ENCODE peak calls at places on chromosomes 13 and 19, in nine cellular contexts. D is GM04504; K is NCI-H1417; M is T-cell; L is kidney; O is HCT116; C is bronchial epithelial cell; E is natural killer cell treated with Interleukin-12 subunit alpha and Interleukin-12 subunit beta and Interleukin-15 and Interleukin-18, amount 100 ng/mL, for 72 hours; G is stimulated activated CD4-positive, alpha-beta T cell treated with anti-CD3 and anti-CD28 coated beads, Interleukin-1b, Interleukin-23, amount 100 ng/mL, for 1 hour. P is an unnamed sample.

GRCh38 chr13:32976046-32976781 is 40.0 kb upstream of the KL start:
- DNase-seq in D (no peak), K (peak; percentile 3), M (no peak), L (no peak), O (no peak), C (no peak), E (no peak), G (no peak), P (no peak)

GRCh38 chr19:11052391-11052790 is 36.9 kb upstream of the LDLR start:
- DNase-seq in D (no peak), K (no peak), M (no peak), L (no peak), O (no peak), C (no peak), E (no peak), G (no peak), P (no peak)

GRCh38 chr13:41418027-41418426 is 39.3 kb upstream of the RGCC start:
- DNase-seq in D (peak; percentile 73), K (no peak), M (no peak), L (no peak), O (no peak), C (peak; percentile 45), E (no peak), G (no peak), P (no peak)

GRCh38 chr13:28568286-28568685 is 73.4 kb upstream of the FLT1 start:
- DNase-seq in D (no peak), K (no peak), M (no peak), L (peak; percentile 92), O (no peak), C (no peak), E (no peak), G (no peak), P (no peak)

GRCh38 chr19:15656467-15656866 is 15.8 kb downstream of the CYP4F3 start:
- DNase-seq in D (no peak), K (no peak), M (no peak), L (no peak), O (no peak), C (no peak), E (no peak), G (no peak), P (no peak)

GRCh38 chr19:19115954-19116353 is 22.3 kb downstream of the TMEM161A start:
- DNase-seq in D (no peak), K (no peak), M (peak; percentile 37), L (no peak), O (no peak), C (no peak), E (no peak), G (peak; percentile 25), P (peak; percentile 50)

GRCh38 chr19:49231389-49231788 is 73.8 kb downstream of the TRPM4 start:
- DNase-seq in D (no peak), K (no peak), M (no peak), L (no peak), O (no peak), C (no peak), E (no peak), G (no peak), P (no peak)

GRCh38 chr13:21675095-21676007 is 4.5 kb downstream of the FGF9 start:
- DNase-seq in D (no peak), K (peak; percentile 69), M (peak; percentile 38), L (peak; percentile 87), O (no peak), C (no peak), E (no peak), G (no peak), P (peak; percentile 38)

GRCh38 chr19:5949792-5950305 is 28.1 kb downstream of the RANBP3 start:
- DNase-seq in D (no peak), K (peak; percentile 63), M (peak; percentile 46), L (no peak), O (no peak), C (peak; percentile 71), E (no peak), G (no peak), P (no peak)

GRCh38 chr19:10228925-10229324 is 2.2 kb downstream of the S1PR2 start:
- DNase-seq in D (no peak), K (peak; percentile 15), M (peak; percentile 31), L (no peak), O (no peak), C (peak; percentile 25), E (no peak), G (no peak), P (peak; percentile 35)

GRCh38 chr19:43625918-43626579 is 6.6 kb upstream of the ZNF428 start:
- DNase-seq in D (no peak), K (no peak), M (no peak), L (no peak), O (no peak), C (no peak), E (peak; percentile 60), G (no peak), P (no peak)

GRCh38 chr19:34209726-34210125 is 37.4 kb downstream of the LSM14A start:
- DNase-seq in D (no peak), K (no peak), M (no peak), L (no peak), O (no peak), C (no peak), E (no peak), G (no peak), P (no peak)

GRCh38 chr13:43428545-43429287 is 358.1 kb downstream of the ENOX1 start:
- DNase-seq in D (no peak), K (no peak), M (no peak), L (no peak), O (no peak), C (no peak), E (no peak), G (no peak), P (no peak)

GRCh38 chr13:40943073-40943472 is 76.0 kb downstream of the ELF1 start:
- DNase-seq in D (no peak), K (no peak), M (no peak), L (no peak), O (no peak), C (no peak), E (no peak), G (no peak), P (no peak)